ENCODE peak calls at places on chromosomes 7 and 10, in eight cellular contexts. S, X, E, Y, M, W, A and I are unnamed samples.
A peak's percentile ranks its signal among the peaks of the same experiment; 100 is the strongest.

GRCh38 chr10:110802551-110803238 is 69.0 kb upstream of the PDCD4 start:
- DNase-seq in S (no peak), X (peak; percentile 95), E (no peak), Y (peak; percentile 23), M (peak; percentile 5), W (peak; percentile 28), A (peak; percentile 88), I (peak; percentile 66)

GRCh38 chr10:133159950-133160812 is at the start of gene KNDC1:
- DNase-seq in S (peak; percentile 84), X (no peak), E (no peak), Y (no peak), M (no peak), W (no peak), A (no peak), I (peak; percentile 41)

GRCh38 chr7:29126804-29127203 is 19.5 kb downstream of the CPVL start:
- DNase-seq in S (no peak), X (no peak), E (no peak), Y (no peak), M (no peak), W (no peak), A (peak; percentile 71), I (no peak)

GRCh38 chr7:103905997-103906396 is 83.5 kb downstream of the RELN start:
- DNase-seq in S (no peak), X (no peak), E (no peak), Y (no peak), M (no peak), W (no peak), A (no peak), I (no peak)

GRCh38 chr7:46759711-46760480 is 822.0 kb downstream of the TNS3 start:
- DNase-seq in S (no peak), X (peak; percentile 69), E (no peak), Y (no peak), M (no peak), W (no peak), A (peak; percentile 21), I (no peak)

GRCh38 chr7:3152714-3153113 is 109.0 kb upstream of the CARD11 start:
- DNase-seq in S (no peak), X (no peak), E (no peak), Y (no peak), M (no peak), W (no peak), A (no peak), I (no peak)

GRCh38 chr7:26534649-26535482 is 243.2 kb downstream of the SNX10 start:
- DNase-seq in S (peak; percentile 47), X (peak; percentile 71), E (no peak), Y (no peak), M (no peak), W (no peak), A (no peak), I (no peak)

GRCh38 chr10:89563861-89564478 is 28.6 kb upstream of the SLC16A12 start:
- DNase-seq in S (peak; percentile 68), X (peak; percentile 57), E (no peak), Y (no peak), M (peak; percentile 10), W (peak; percentile 37), A (peak; percentile 64), I (no peak)

GRCh38 chr10:47164800-47165128 is 135.2 kb upstream of the GDF10 start:
- DNase-seq in S (no peak), X (no peak), E (no peak), Y (no peak), M (no peak), W (no peak), A (no peak), I (no peak)

GRCh38 chr7:1520574-1521234 is 9.8 kb upstream of the MAFK start:
- DNase-seq in S (no peak), X (no peak), E (no peak), Y (no peak), M (no peak), W (no peak), A (peak; percentile 45), I (no peak)

GRCh38 chr7:102125127-102125561 is 161.5 kb upstream of the SH2B2 start:
- DNase-seq in S (peak; percentile 49), X (peak; percentile 87), E (no peak), Y (peak; percentile 10), M (no peak), W (no peak), A (peak; percentile 89), I (peak; percentile 31)

GRCh38 chr10:74810087-74810486 is 16.3 kb upstream of the KAT6B start:
- DNase-seq in S (no peak), X (no peak), E (no peak), Y (no peak), M (no peak), W (no peak), A (no peak), I (no peak)

GRCh38 chr10:133059571-133059970 is 28.2 kb upstream of the ADGRA1 start:
- DNase-seq in S (no peak), X (no peak), E (no peak), Y (no peak), M (no peak), W (no peak), A (no peak), I (no peak)

GRCh38 chr7:112362796-112363195 is 87.5 kb upstream of the IFRD1 start:
- DNase-seq in S (peak; percentile 71), X (peak; percentile 19), E (no peak), Y (no peak), M (no peak), W (no peak), A (no peak), I (no peak)

GRCh38 chr7:135183478-135183877 is 13.0 kb upstream of the CYREN start:
- DNase-seq in S (no peak), X (no peak), E (no peak), Y (no peak), M (no peak), W (no peak), A (no peak), I (no peak)

GRCh38 chr10:88582806-88583583 is at the start of gene RNLS:
- DNase-seq in S (peak; percentile 40), X (peak; percentile 26), E (peak; percentile 32), Y (peak; percentile 76), M (peak; percentile 43), W (peak; percentile 71), A (peak; percentile 68), I (peak; percentile 80)

GRCh38 chr10:127579640-127580039 is 30.5 kb downstream of the NPS start:
- DNase-seq in S (no peak), X (peak; percentile 96), E (no peak), Y (no peak), M (no peak), W (no peak), A (peak; percentile 85), I (no peak)

GRCh38 chr7:142409471-142409870 is 151.6 kb upstream of the PRSS58 start:
- DNase-seq in S (no peak), X (no peak), E (no peak), Y (no peak), M (no peak), W (no peak), A (no peak), I (no peak)

GRCh38 chr10:127405221-127405620 is 143.9 kb upstream of the NPS start:
- DNase-seq in S (no peak), X (peak; percentile 45), E (no peak), Y (no peak), M (no peak), W (no peak), A (peak; percentile 68), I (no peak)

GRCh38 chr10:12708921-12709320 is 292.6 kb downstream of the CCDC3 start:
- DNase-seq in S (no peak), X (no peak), E (no peak), Y (no peak), M (no peak), W (no peak), A (peak; percentile 39), I (no peak)

GRCh38 chr10:112953075-112953501 is 3.0 kb downstream of the TCF7L2 start:
- DNase-seq in S (peak; percentile 59), X (no peak), E (no peak), Y (no peak), M (no peak), W (no peak), A (peak; percentile 44), I (no peak)

GRCh38 chr10:12360461-12360860 is 11.1 kb downstream of the CAMK1D start:
- DNase-seq in S (no peak), X (no peak), E (no peak), Y (no peak), M (no peak), W (no peak), A (no peak), I (no peak)

GRCh38 chr7:2012981-2013380 is 219.8 kb downstream of the MAD1L1 start:
- DNase-seq in S (no peak), X (no peak), E (no peak), Y (no peak), M (no peak), W (no peak), A (peak; percentile 22), I (no peak)

GRCh38 chr7:27897001-27897400 is 157.0 kb downstream of the TAX1BP1 start:
- DNase-seq in S (no peak), X (peak; percentile 78), E (no peak), Y (no peak), M (no peak), W (no peak), A (no peak), I (no peak)

GRCh38 chr7:66741-67140 is 125.6 kb upstream of the FAM20C start:
- DNase-seq in S (no peak), X (no peak), E (no peak), Y (no peak), M (no peak), W (no peak), A (no peak), I (no peak)